ENCODE peak calls at places on chromosome 7, in four cellular contexts. One of them, this sample, is unnamed.

GRCh38 chr7:84022686-84023308 is 171.8 kb downstream of the SEMA3A start:
- DNase-seq in testis: no peak
- DNase-seq in choroid plexus epithelial cell: peak
- DNase-seq in left lung: no peak
- DNase-seq in this sample: no peak

GRCh38 chr7:69534461-69535041 is 63.7 kb upstream of the AUTS2 start:
- DNase-seq in testis: peak
- DNase-seq in choroid plexus epithelial cell: no peak
- DNase-seq in left lung: no peak
- DNase-seq in this sample: no peak

GRCh38 chr7:80646088-80646961 is 7.9 kb downstream of the CD36 start:
- DNase-seq in testis: no peak
- DNase-seq in choroid plexus epithelial cell: no peak
- DNase-seq in left lung: no peak
- DNase-seq in this sample: no peak

GRCh38 chr7:80711521-80711920 is 73.1 kb downstream of the CD36 start:
- DNase-seq in testis: no peak
- DNase-seq in choroid plexus epithelial cell: no peak
- DNase-seq in left lung: no peak
- DNase-seq in this sample: peak

GRCh38 chr7:70406419-70407189 is 725.3 kb upstream of the GALNT17 start:
- DNase-seq in testis: no peak
- DNase-seq in choroid plexus epithelial cell: no peak
- DNase-seq in left lung: no peak
- DNase-seq in this sample: no peak

GRCh38 chr7:2018786-2019692 is 213.7 kb downstream of the MAD1L1 start:
- DNase-seq in testis: peak
- DNase-seq in choroid plexus epithelial cell: peak
- DNase-seq in left lung: peak
- DNase-seq in this sample: peak

GRCh38 chr7:4791738-4792536 is 16.5 kb downstream of the AP5Z1 start:
- DNase-seq in testis: peak
- DNase-seq in choroid plexus epithelial cell: peak
- DNase-seq in left lung: peak
- DNase-seq in this sample: peak

GRCh38 chr7:111558948-111559347 is 3.3 kb downstream of the IMMP2L start:
- DNase-seq in testis: no peak
- DNase-seq in choroid plexus epithelial cell: peak
- DNase-seq in left lung: no peak
- DNase-seq in this sample: peak

GRCh38 chr7:98418636-98419315 is 17.9 kb upstream of the BAIAP2L1 start:
- DNase-seq in testis: no peak
- DNase-seq in choroid plexus epithelial cell: peak
- DNase-seq in left lung: peak
- DNase-seq in this sample: peak

GRCh38 chr7:151382079-151382885 is 27.6 kb downstream of the WDR86 start:
- DNase-seq in testis: no peak
- DNase-seq in choroid plexus epithelial cell: no peak
- DNase-seq in left lung: no peak
- DNase-seq in this sample: no peak

GRCh38 chr7:16396766-16397496 is 24.4 kb downstream of the CRPPA start:
- DNase-seq in testis: no peak
- DNase-seq in choroid plexus epithelial cell: peak
- DNase-seq in left lung: no peak
- DNase-seq in this sample: no peak

GRCh38 chr7:140625908-140626868 is 14.4 kb downstream of the DENND2A start:
- DNase-seq in testis: peak
- DNase-seq in choroid plexus epithelial cell: peak
- DNase-seq in left lung: peak
- DNase-seq in this sample: peak

GRCh38 chr7:128398016-128398840 is 11.6 kb downstream of the IMPDH1 start:
- DNase-seq in testis: peak
- DNase-seq in choroid plexus epithelial cell: peak
- DNase-seq in left lung: no peak
- DNase-seq in this sample: peak

GRCh38 chr7:121488251-121488650 is 92.1 kb upstream of the FAM3C start:
- DNase-seq in testis: no peak
- DNase-seq in choroid plexus epithelial cell: no peak
- DNase-seq in left lung: no peak
- DNase-seq in this sample: no peak

GRCh38 chr7:150378115-150378852 is 846 bp upstream of the ZNF775 start:
- DNase-seq in testis: no peak
- DNase-seq in choroid plexus epithelial cell: peak
- DNase-seq in left lung: peak
- DNase-seq in this sample: peak

GRCh38 chr7:112630565-112630964 is 149.8 kb downstream of the LSMEM1 start:
- DNase-seq in testis: no peak
- DNase-seq in choroid plexus epithelial cell: peak
- DNase-seq in left lung: no peak
- DNase-seq in this sample: peak

GRCh38 chr7:55387062-55387965 is 22.2 kb downstream of the LANCL2 start:
- DNase-seq in testis: no peak
- DNase-seq in choroid plexus epithelial cell: peak
- DNase-seq in left lung: no peak
- DNase-seq in this sample: peak

GRCh38 chr7:157394246-157395191 is 57.7 kb downstream of the DNAJB6 start:
- DNase-seq in testis: no peak
- DNase-seq in choroid plexus epithelial cell: peak
- DNase-seq in left lung: peak
- DNase-seq in this sample: no peak

GRCh38 chr7:157396316-157397035 is 59.7 kb downstream of the DNAJB6 start:
- DNase-seq in testis: no peak
- DNase-seq in choroid plexus epithelial cell: no peak
- DNase-seq in left lung: peak
- DNase-seq in this sample: no peak

GRCh38 chr7:157399086-157399687 is 62.4 kb downstream of the DNAJB6 start:
- DNase-seq in testis: no peak
- DNase-seq in choroid plexus epithelial cell: peak
- DNase-seq in left lung: peak
- DNase-seq in this sample: no peak

GRCh38 chr7:157397751-157398691 is 61.2 kb downstream of the DNAJB6 start:
- DNase-seq in testis: peak
- DNase-seq in choroid plexus epithelial cell: peak
- DNase-seq in left lung: no peak
- DNase-seq in this sample: peak

GRCh38 chr7:157397036-157397720 is 60.4 kb downstream of the DNAJB6 start:
- DNase-seq in testis: no peak
- DNase-seq in choroid plexus epithelial cell: no peak
- DNase-seq in left lung: no peak
- DNase-seq in this sample: no peak
- H3K4me3 ChIP-seq in testis: no peak
- H3K4me3 ChIP-seq in choroid plexus epithelial cell: no peak
- H3K4me3 ChIP-seq in left lung: no peak
- H3K4me3 ChIP-seq in this sample: no peak

GRCh38 chr7:101815826-101816488 is 1.5 kb upstream of the CUX1 start:
- DNase-seq in testis: peak
- DNase-seq in choroid plexus epithelial cell: peak
- DNase-seq in left lung: peak
- DNase-seq in this sample: peak

GRCh38 chr7:101814081-101814995 is 3.1 kb upstream of the CUX1 start:
- DNase-seq in testis: peak
- DNase-seq in choroid plexus epithelial cell: peak
- DNase-seq in left lung: peak
- DNase-seq in this sample: peak

GRCh38 chr7:101813414-101814019 is 3.9 kb upstream of the CUX1 start:
- DNase-seq in testis: peak
- DNase-seq in choroid plexus epithelial cell: no peak
- DNase-seq in left lung: no peak
- DNase-seq in this sample: no peak

GRCh38 chr7:101816499-101817030 is 861 bp upstream of the CUX1 start:
- DNase-seq in testis: peak
- DNase-seq in choroid plexus epithelial cell: peak
- DNase-seq in left lung: peak
- DNase-seq in this sample: no peak

GRCh38 chr7:101814996-101815825 is 2.2 kb upstream of the CUX1 start:
- DNase-seq in testis: peak
- DNase-seq in choroid plexus epithelial cell: no peak
- DNase-seq in left lung: peak
- DNase-seq in this sample: no peak
- TF ChIP-seq CTCF in testis: peak
- TF ChIP-seq CTCF in choroid plexus epithelial cell: peak
- TF ChIP-seq CTCF in left lung: peak
- TF ChIP-seq CTCF in this sample: peak

GRCh38 chr7:952548-953441 is 1.7 kb downstream of the ADAP1 start:
- DNase-seq in testis: no peak
- DNase-seq in choroid plexus epithelial cell: no peak
- DNase-seq in left lung: no peak
- DNase-seq in this sample: no peak
- H3K4me3 ChIP-seq in testis: no peak
- H3K4me3 ChIP-seq in choroid plexus epithelial cell: no peak
- H3K4me3 ChIP-seq in left lung: peak
- H3K4me3 ChIP-seq in this sample: no peak

GRCh38 chr7:108384721-108385483 is 71.3 kb downstream of the NRCAM start:
- DNase-seq in testis: no peak
- DNase-seq in choroid plexus epithelial cell: no peak
- DNase-seq in left lung: no peak
- DNase-seq in this sample: no peak
- TF ChIP-seq CTCF in testis: no peak
- TF ChIP-seq CTCF in choroid plexus epithelial cell: peak
- TF ChIP-seq CTCF in left lung: no peak
- TF ChIP-seq CTCF in this sample: no peak

GRCh38 chr7:45020915-45021314 is 20.9 kb downstream of the CCM2 start:
- DNase-seq in testis: no peak
- DNase-seq in choroid plexus epithelial cell: no peak
- DNase-seq in left lung: no peak
- DNase-seq in this sample: no peak
- H3K4me3 ChIP-seq in testis: no peak
- H3K4me3 ChIP-seq in choroid plexus epithelial cell: no peak
- H3K4me3 ChIP-seq in left lung: no peak
- H3K4me3 ChIP-seq in this sample: no peak

GRCh38 chr7:122887198-122887597 is 938 bp upstream of the CADPS2 start:
- DNase-seq in testis: peak
- DNase-seq in choroid plexus epithelial cell: peak
- DNase-seq in left lung: peak
- DNase-seq in this sample: peak
- TF ChIP-seq CTCF in testis: no peak
- TF ChIP-seq CTCF in choroid plexus epithelial cell: peak
- TF ChIP-seq CTCF in left lung: no peak
- TF ChIP-seq CTCF in this sample: no peak

DNA sequence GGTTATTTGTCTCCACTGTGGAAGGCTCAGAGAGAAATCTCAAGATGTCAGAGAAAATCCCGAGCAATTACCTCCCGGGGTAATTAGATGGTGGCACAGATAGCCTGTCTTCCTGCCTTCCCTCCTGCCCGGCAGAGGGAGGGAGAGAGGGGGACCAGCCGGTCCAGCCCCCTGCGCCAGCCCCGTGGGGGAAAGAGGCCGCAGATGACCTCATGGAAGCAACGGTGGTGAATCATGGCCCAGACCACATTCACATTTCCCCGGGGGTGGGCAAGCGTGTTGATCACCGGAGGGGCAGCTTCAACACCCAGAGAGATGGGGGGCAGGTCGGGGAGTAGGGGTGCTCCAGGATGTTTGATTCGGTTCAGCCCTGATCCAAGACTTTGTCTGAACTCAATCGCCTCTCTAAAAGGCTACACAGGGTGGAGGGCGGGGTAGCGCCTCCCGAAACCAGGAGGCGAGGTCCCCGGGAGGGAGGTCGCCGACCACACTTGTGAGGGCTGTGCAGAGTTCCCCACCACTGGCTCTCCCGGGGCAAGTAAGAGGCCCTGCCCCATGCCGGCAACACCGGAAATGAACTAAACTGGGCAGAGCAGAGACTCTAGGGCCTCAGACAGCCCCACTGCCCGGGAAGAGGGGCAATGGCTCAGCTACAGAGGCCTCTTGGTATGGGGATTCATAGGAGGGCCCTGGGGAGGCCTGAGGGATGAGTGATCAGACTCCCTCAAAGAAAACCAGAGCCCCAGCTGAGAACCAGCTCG is 89.1 kb upstream of the MYL10 start:
- DNase-seq in testis: no peak
- DNase-seq in choroid plexus epithelial cell: peak
- DNase-seq in left lung: peak
- DNase-seq in this sample: no peak
- H3K4me3 ChIP-seq in testis: no peak
- H3K4me3 ChIP-seq in choroid plexus epithelial cell: no peak
- H3K4me3 ChIP-seq in left lung: no peak
- H3K4me3 ChIP-seq in this sample: no peak

DNA sequence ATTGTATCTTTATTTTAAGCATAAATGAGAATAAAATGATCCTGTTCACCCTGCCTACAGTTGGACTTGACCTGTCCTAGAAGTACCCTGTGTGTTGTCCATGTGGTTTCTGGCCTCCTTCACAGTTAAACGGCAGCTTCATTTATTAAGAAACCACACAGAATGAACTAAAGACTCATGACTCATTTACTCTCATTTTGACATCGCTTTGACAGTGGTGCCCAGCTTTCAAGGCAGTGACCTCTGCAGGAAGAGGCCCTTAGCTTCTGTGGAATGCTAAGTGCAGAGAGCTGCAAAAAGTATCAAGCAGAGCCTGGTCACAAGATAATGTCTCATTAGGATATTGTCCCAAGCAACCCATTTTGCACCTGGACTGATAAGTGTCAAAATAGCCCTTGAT is 93.4 kb downstream of the AVL9 start:
- DNase-seq in testis: no peak
- DNase-seq in choroid plexus epithelial cell: peak
- DNase-seq in left lung: no peak
- DNase-seq in this sample: peak
- TF ChIP-seq CTCF in testis: no peak
- TF ChIP-seq CTCF in choroid plexus epithelial cell: peak
- TF ChIP-seq CTCF in left lung: no peak
- TF ChIP-seq CTCF in this sample: no peak

This sample was measured in fibroblast of the aortic adventitia.